ENCODE peak calls at places on chromosomes 16 and 17, in ten cellular contexts. U, F, Y, M, P, I, X, T, Q and B are unnamed samples.

GRCh38 chr16:2121853-2122252 is 13.8 kb downstream of the PKD1 start:
- DNase-seq in U (no peak), F (no peak), Y (peak; percentile 50), M (peak; percentile 57), P (no peak), I (no peak), X (no peak), T (peak; percentile 82), Q (no peak), B (no peak)

GRCh38 chr16:54290203-54291106 is 3.9 kb upstream of the IRX3 start:
- DNase-seq in U (no peak), F (no peak), Y (no peak), M (no peak), P (no peak), I (peak; percentile 46), X (peak; percentile 60), T (no peak), Q (no peak), B (no peak)

GRCh38 chr16:9821970-9822369 is 360.3 kb downstream of the GRIN2A start:
- DNase-seq in U (no peak), F (no peak), Y (no peak), M (no peak), P (no peak), I (no peak), X (no peak), T (no peak), Q (no peak), B (no peak)

GRCh38 chr17:40949406-40949805 is 12.0 kb upstream of the KRT23 start:
- DNase-seq in U (no peak), F (no peak), Y (no peak), M (no peak), P (no peak), I (peak; percentile 26), X (no peak), T (no peak), Q (no peak), B (no peak)

GRCh38 chr17:76444518-76445311 is 8.2 kb downstream of the UBE2O start:
- DNase-seq in U (no peak), F (no peak), Y (no peak), M (no peak), P (peak; percentile 40), I (no peak), X (no peak), T (no peak), Q (no peak), B (no peak)

GRCh38 chr17:18079543-18079942 is 8.2 kb upstream of the DRG2 start:
- DNase-seq in U (no peak), F (no peak), Y (no peak), M (no peak), P (no peak), I (no peak), X (no peak), T (no peak), Q (no peak), B (no peak)

GRCh38 chr16:58031016-58031800 is 5.7 kb downstream of the MMP15 start:
- DNase-seq in U (no peak), F (no peak), Y (no peak), M (no peak), P (no peak), I (no peak), X (no peak), T (no peak), Q (no peak), B (peak; percentile 19)

GRCh38 chr16:89827383-89828198 is 684 bp upstream of the SPIRE2 start:
- DNase-seq in U (no peak), F (no peak), Y (no peak), M (peak; percentile 62), P (peak; percentile 67), I (peak; percentile 54), X (no peak), T (no peak), Q (peak; percentile 80), B (no peak)

GRCh38 chr17:53919356-53919755 is 96.6 kb downstream of the KIF2B start:
- DNase-seq in U (no peak), F (no peak), Y (no peak), M (no peak), P (no peak), I (no peak), X (no peak), T (no peak), Q (no peak), B (no peak)

GRCh38 chr16:56985962-56986360 is 3.4 kb upstream of the NLRC5 start:
- DNase-seq in U (no peak), F (no peak), Y (no peak), M (no peak), P (no peak), I (no peak), X (peak; percentile 49), T (no peak), Q (no peak), B (no peak)
- H3K27ac ChIP-seq in U (peak overlapping the region; percentile 33), F (peak overlapping the region; percentile 48), Y (peak overlapping the region; percentile 77), M (no peak overlapping the region), P (peak overlapping the region; percentile 18), I (no peak overlapping the region), X (peak overlapping the region; percentile 72), T (peak overlapping the region; percentile 66), Q (peak overlapping the region; percentile 81), B (no peak overlapping the region)

GRCh38 chr16:80274576-80275191 is 266.1 kb upstream of the DYNLRB2 start:
- DNase-seq in U (no peak), F (peak; percentile 58), Y (no peak), M (no peak), P (peak; percentile 79), I (no peak), X (no peak), T (no peak), Q (no peak), B (no peak)

GRCh38 chr16:80273635-80274538 is 266.9 kb upstream of the DYNLRB2 start:
- DNase-seq in U (no peak), F (peak; percentile 29), Y (no peak), M (no peak), P (peak; percentile 55), I (no peak), X (no peak), T (no peak), Q (no peak), B (no peak)

GRCh38 chr16:80280557-80280956 is 260.2 kb upstream of the DYNLRB2 start:
- DNase-seq in U (no peak), F (no peak), Y (no peak), M (no peak), P (no peak), I (no peak), X (no peak), T (no peak), Q (no peak), B (no peak)

GRCh38 chr16:80277182-80277581 is 263.6 kb upstream of the DYNLRB2 start:
- DNase-seq in U (no peak), F (no peak), Y (no peak), M (no peak), P (no peak), I (no peak), X (no peak), T (no peak), Q (no peak), B (no peak)
- TF ChIP-seq CTCF in U (no peak), F (no peak), Y (no peak), M (no peak), P (no peak), I (no peak), X (no peak), T (no peak), Q (no peak), B (no peak)

GRCh38 chr16:3769942-3770341 is 52.6 kb upstream of the TRAP1 start:
- DNase-seq in U (no peak), F (no peak), Y (no peak), M (no peak), P (no peak), I (no peak), X (no peak), T (no peak), Q (no peak), B (no peak)

GRCh38 chr16:3773663-3774062 is 56.3 kb upstream of the TRAP1 start:
- DNase-seq in U (no peak), F (no peak), Y (no peak), M (no peak), P (no peak), I (no peak), X (no peak), T (no peak), Q (no peak), B (no peak)

GRCh38 chr16:3770530-3770929 is 53.2 kb upstream of the TRAP1 start:
- DNase-seq in U (no peak), F (no peak), Y (no peak), M (peak; percentile 18), P (no peak), I (no peak), X (no peak), T (no peak), Q (no peak), B (no peak)

GRCh38 chr16:3769013-3769412 is 51.7 kb upstream of the TRAP1 start:
- DNase-seq in U (no peak), F (no peak), Y (no peak), M (no peak), P (no peak), I (no peak), X (no peak), T (peak; percentile 43), Q (no peak), B (no peak)

DNA sequence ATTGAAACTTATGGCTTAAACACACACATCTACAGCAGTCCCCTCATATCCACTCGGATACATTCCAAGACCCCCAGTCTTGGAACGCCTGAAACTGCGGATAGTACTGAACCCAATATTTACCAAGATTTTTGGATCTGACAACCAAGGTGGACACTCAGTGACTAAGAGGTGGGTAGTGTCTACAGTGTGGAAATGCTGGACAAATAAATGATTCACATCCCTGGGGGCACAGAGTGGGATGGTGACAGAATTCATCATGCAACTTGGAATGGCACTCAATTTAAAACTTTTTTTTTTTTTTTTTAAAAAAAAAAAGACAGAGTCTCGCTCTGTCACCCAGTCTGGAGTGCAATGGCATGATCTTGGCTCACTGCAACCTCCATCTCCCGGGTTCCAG is 54.2 kb upstream of the TRAP1 start:
- DNase-seq in U (no peak), F (no peak), Y (no peak), M (no peak), P (no peak), I (no peak), X (no peak), T (no peak), Q (peak; percentile 7), B (no peak)
- H3K27ac ChIP-seq in U (no peak overlapping the region), F (no peak overlapping the region), Y (no peak overlapping the region), M (no peak overlapping the region), P (no peak overlapping the region), I (no peak overlapping the region), X (no peak overlapping the region), T (no peak overlapping the region), Q (no peak overlapping the region), B (no peak overlapping the region)

DNA sequence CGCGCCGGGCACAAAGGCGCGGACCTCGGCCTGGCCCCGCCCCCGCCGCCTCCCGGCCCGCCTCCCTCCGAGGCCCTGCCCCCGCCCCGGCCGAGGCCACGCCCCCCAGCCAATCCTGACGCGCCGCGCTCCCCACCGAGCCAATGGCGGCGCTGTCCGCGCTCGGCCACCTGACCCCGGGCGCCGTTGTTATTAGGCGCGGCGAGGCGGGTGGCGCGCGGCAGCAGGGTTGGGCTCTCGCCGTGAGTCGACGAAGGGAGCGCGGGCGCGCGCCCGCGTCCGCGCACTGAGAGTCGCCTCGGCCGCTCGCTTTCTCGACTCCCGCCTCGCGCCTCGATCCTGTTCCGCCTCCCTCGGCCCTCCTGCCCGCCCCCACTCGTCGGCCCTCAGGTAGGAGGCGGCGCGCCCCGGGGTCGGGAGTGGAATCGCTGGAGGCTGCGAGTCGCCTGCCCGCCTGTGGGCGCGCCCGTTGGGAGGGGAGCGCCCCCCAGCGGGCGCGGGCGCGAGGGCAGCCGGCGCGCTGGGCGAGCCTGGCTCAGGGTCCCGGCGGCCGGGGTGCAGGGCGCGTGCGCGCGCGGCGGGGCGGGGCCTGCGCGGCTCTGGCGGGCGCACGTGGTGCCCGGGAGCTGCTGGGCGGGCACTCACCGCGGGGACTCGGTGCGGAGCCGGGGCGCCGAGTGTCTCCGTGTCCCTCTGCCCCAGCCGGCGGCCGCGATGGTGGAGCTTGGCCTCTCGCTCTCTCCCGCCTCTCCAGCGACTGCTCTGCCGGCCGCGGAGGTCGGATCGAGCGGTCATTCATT is 405 bp upstream of the CBLN1 start:
- DNase-seq in U (no peak), F (no peak), Y (peak; percentile 47), M (peak; percentile 87), P (peak; percentile 2), I (peak; percentile 98), X (peak; percentile 84), T (no peak), Q (no peak), B (no peak)
- TF ChIP-seq CTCF in U (no peak), F (no peak), Y (no peak), M (peak; percentile 30), P (no peak), I (peak; percentile 7), X (no peak), T (no peak), Q (no peak), B (no peak)